ENCODE peak calls at places on chromosomes 5 and 9, in eight cellular contexts. S, O, P, T, C, A, F and I are unnamed samples.

GRCh38 chr5:36138900-36139683 is 12.6 kb downstream of the LMBRD2 start:
- DNase-seq in S (no peak), O (no peak), P (peak), T (no peak), C (no peak), A (no peak), F (no peak), I (no peak)

GRCh38 chr9:126406075-126406675 is 79.5 kb downstream of the MVB12B start:
- DNase-seq in S (no peak), O (no peak), P (no peak), T (no peak), C (no peak), A (no peak), F (no peak), I (no peak)

GRCh38 chr5:127988149-127988755 is 95.3 kb upstream of the SLC12A2 start:
- DNase-seq in S (no peak), O (no peak), P (no peak), T (peak), C (peak), A (no peak), F (no peak), I (no peak)

GRCh38 chr9:114372971-114373591 is 14.7 kb downstream of the AKNA start:
- DNase-seq in S (peak), O (peak), P (peak), T (no peak), C (no peak), A (no peak), F (peak), I (no peak)

GRCh38 chr5:87347272-87347671 is 65.5 kb downstream of the CCNH start:
- DNase-seq in S (no peak), O (no peak), P (no peak), T (no peak), C (no peak), A (no peak), F (no peak), I (no peak)

GRCh38 chr9:129570450-129571297 is 50.2 kb downstream of the C9orf50 start:
- DNase-seq in S (no peak), O (peak), P (no peak), T (peak), C (peak), A (no peak), F (peak), I (no peak)

GRCh38 chr9:109313351-109313750 is 7.5 kb downstream of the EPB41L4B start:
- DNase-seq in S (no peak), O (no peak), P (no peak), T (no peak), C (no peak), A (no peak), F (no peak), I (no peak)

GRCh38 chr9:6384732-6385131 is 28.3 kb upstream of the UHRF2 start:
- DNase-seq in S (no peak), O (no peak), P (no peak), T (peak), C (no peak), A (no peak), F (no peak), I (no peak)

GRCh38 chr5:66230551-66230950 is 86.5 kb downstream of the SREK1 start:
- DNase-seq in S (no peak), O (no peak), P (no peak), T (no peak), C (peak), A (no peak), F (no peak), I (no peak)

GRCh38 chr5:173736374-173736773 is 119.9 kb upstream of the BOD1 start:
- DNase-seq in S (no peak), O (no peak), P (no peak), T (no peak), C (no peak), A (no peak), F (no peak), I (no peak)

GRCh38 chr5:59592101-59592500 is 301.4 kb downstream of the PDE4D start:
- DNase-seq in S (no peak), O (no peak), P (no peak), T (peak), C (peak), A (no peak), F (no peak), I (no peak)

GRCh38 chr9:108921200-108921599 is 12.7 kb downstream of the ELP1 start:
- DNase-seq in S (no peak), O (no peak), P (no peak), T (no peak), C (no peak), A (no peak), F (no peak), I (no peak)

GRCh38 chr9:136944094-136944518 is 432 bp downstream of the FBXW5 start:
- DNase-seq in S (peak), O (peak), P (no peak), T (peak), C (peak), A (no peak), F (no peak), I (peak)

GRCh38 chr9:137266589-137267453 is 10.7 kb upstream of the TOR4A start:
- DNase-seq in S (no peak), O (no peak), P (peak), T (no peak), C (no peak), A (no peak), F (no peak), I (no peak)

GRCh38 chr9:75891277-75892167 is 1.0 kb downstream of the PCSK5 start:
- DNase-seq in S (peak), O (peak), P (peak), T (peak), C (peak), A (peak), F (peak), I (peak)

GRCh38 chr5:39062530-39062929 is 11.7 kb downstream of the RICTOR start:
- DNase-seq in S (no peak), O (no peak), P (no peak), T (no peak), C (no peak), A (no peak), F (no peak), I (no peak)

GRCh38 chr5:35430381-35431162 is 187.1 kb upstream of the SPEF2 start:
- DNase-seq in S (no peak), O (no peak), P (no peak), T (no peak), C (peak), A (no peak), F (no peak), I (no peak)

GRCh38 chr9:27572918-27573698 is at the start of gene C9orf72:
- DNase-seq in S (peak), O (peak), P (peak), T (no peak), C (no peak), A (peak), F (peak), I (peak)

GRCh38 chr9:13975628-13976250 is 338.2 kb downstream of the NFIB start:
- DNase-seq in S (no peak), O (no peak), P (no peak), T (no peak), C (no peak), A (no peak), F (no peak), I (no peak)

GRCh38 chr5:124661317-124662141 is 84.9 kb downstream of the ZNF608 start:
- DNase-seq in S (peak), O (no peak), P (no peak), T (peak), C (peak), A (no peak), F (no peak), I (no peak)

GRCh38 chr9:124721109-124721850 is 49.8 kb downstream of the NR6A1 start:
- DNase-seq in S (no peak), O (no peak), P (no peak), T (peak), C (no peak), A (no peak), F (no peak), I (no peak)

GRCh38 chr9:36991516-36992134 is 42.4 kb downstream of the PAX5 start:
- DNase-seq in S (peak), O (no peak), P (no peak), T (peak), C (peak), A (peak), F (peak), I (no peak)
- TF ChIP-seq CTCF in S (peak), O (no peak), P (no peak), T (peak), C (peak), A (peak), F (peak), I (peak)

GRCh38 chr9:3475300-3476020 is 50.3 kb downstream of the RFX3 start:
- DNase-seq in S (no peak), O (no peak), P (no peak), T (no peak), C (no peak), A (no peak), F (peak), I (no peak)
- TF ChIP-seq CTCF in S (peak), O (no peak), P (no peak), T (no peak), C (no peak), A (no peak), F (no peak), I (no peak)

DNA sequence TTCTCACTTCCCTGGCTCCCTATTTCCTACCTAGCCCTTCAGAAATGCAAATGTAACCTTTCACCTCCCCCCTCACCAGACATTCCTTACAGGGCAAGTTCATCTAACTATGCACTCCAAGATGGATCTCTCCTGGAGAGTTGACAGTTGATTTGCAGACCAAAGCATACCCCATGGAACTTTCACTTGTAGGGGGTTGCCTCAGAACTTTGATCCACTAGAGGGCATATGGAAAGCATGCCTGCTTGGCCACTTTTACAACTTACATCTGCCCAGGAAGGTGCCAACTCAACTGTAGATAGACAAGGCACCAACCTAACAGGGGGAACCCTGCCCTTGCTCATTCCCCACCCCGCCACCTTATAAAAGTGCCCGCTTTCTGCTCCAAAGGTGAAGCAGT is 187.8 kb downstream of the NXNL2 start:
- DNase-seq in S (no peak), O (no peak), P (no peak), T (no peak), C (peak), A (no peak), F (no peak), I (no peak)
- TF ChIP-seq CTCF in S (no peak), O (peak), P (no peak), T (peak), C (peak), A (no peak), F (no peak), I (no peak)

GRCh38 chr9:36985769-36986547 is 48.1 kb downstream of the PAX5 start:
- DNase-seq in S (no peak), O (no peak), P (no peak), T (no peak), C (no peak), A (peak), F (no peak), I (peak)

GRCh38 chr9:36987891-36988290 is 46.2 kb downstream of the PAX5 start:
- DNase-seq in S (peak), O (no peak), P (no peak), T (peak), C (peak), A (no peak), F (no peak), I (no peak)

GRCh38 chr9:36986548-36987408 is 47.3 kb downstream of the PAX5 start:
- DNase-seq in S (no peak), O (no peak), P (no peak), T (no peak), C (no peak), A (no peak), F (no peak), I (no peak)

GRCh38 chr9:36987409-36987808 is 46.7 kb downstream of the PAX5 start:
- DNase-seq in S (no peak), O (no peak), P (no peak), T (no peak), C (no peak), A (no peak), F (no peak), I (no peak)

GRCh38 chr9:36988848-36989247 is 45.2 kb downstream of the PAX5 start:
- DNase-seq in S (no peak), O (no peak), P (no peak), T (no peak), C (no peak), A (no peak), F (no peak), I (no peak)
- TF ChIP-seq CTCF in S (no peak), O (no peak), P (no peak), T (no peak), C (no peak), A (no peak), F (no peak), I (no peak)

GRCh38 chr5:82885657-82886389 is 191.4 kb downstream of the TMEM167A start:
- DNase-seq in S (no peak), O (no peak), P (no peak), T (peak), C (peak), A (no peak), F (no peak), I (no peak)
- TF ChIP-seq CTCF in S (peak), O (no peak), P (no peak), T (no peak), C (no peak), A (no peak), F (no peak), I (no peak)

GRCh38 chr5:133365326-133365725 is 247.0 kb downstream of the FSTL4 start:
- DNase-seq in S (no peak), O (no peak), P (no peak), T (no peak), C (no peak), A (peak), F (peak), I (peak)

GRCh38 chr5:133366438-133366837 is 245.9 kb downstream of the FSTL4 start:
- DNase-seq in S (no peak), O (no peak), P (no peak), T (peak), C (peak), A (no peak), F (no peak), I (no peak)

GRCh38 chr5:133366966-133367365 is 245.4 kb downstream of the FSTL4 start:
- DNase-seq in S (no peak), O (no peak), P (no peak), T (no peak), C (no peak), A (no peak), F (no peak), I (no peak)

GRCh38 chr5:133364916-133365315 is 247.4 kb downstream of the FSTL4 start:
- DNase-seq in S (no peak), O (no peak), P (no peak), T (no peak), C (no peak), A (no peak), F (no peak), I (no peak)

DNA sequence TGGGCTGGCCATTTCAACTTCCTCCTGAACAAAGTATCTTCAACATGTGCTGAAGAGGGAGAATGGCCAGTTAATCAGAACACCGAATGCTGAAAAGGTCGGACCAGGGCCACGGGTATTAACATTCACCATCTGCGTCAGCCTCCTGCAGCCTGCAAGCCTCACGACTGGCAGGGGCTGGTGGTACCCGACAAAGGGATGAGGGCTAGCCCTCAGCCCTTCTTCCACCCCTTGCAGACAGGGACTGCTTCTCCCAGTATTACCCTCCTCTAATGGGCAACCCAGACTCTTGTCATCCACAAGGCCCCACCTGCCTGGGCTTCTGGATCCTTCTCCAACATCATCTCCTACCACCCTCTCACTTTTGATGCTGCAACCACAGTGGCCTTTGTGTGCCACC is 246.6 kb downstream of the FSTL4 start:
- DNase-seq in S (no peak), O (no peak), P (no peak), T (no peak), C (no peak), A (no peak), F (no peak), I (no peak)
- TF ChIP-seq CTCF in S (no peak), O (no peak), P (no peak), T (no peak), C (no peak), A (no peak), F (no peak), I (no peak)

DNA sequence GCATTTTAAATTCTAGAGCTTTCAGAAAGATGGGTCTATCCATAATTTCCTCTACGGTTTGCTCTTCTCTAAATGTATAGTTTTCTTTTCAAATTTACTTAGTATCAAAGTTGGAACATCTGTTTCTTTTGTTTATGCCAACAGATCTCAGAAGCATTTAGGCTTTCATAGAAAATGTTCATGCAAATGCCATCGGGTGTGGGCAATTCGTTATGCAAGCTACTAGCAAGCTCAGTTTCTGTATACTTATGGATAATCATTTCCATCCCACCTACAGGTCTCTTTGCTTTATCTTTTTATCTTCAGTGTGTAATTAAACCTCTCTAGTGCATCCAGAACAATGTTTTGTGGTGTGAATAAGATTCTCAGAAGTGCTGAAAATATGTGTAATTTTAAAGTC is 59.9 kb downstream of the NUDT12 start:
- DNase-seq in S (no peak), O (no peak), P (no peak), T (no peak), C (no peak), A (no peak), F (no peak), I (no peak)
- TF ChIP-seq CTCF in S (no peak), O (no peak), P (no peak), T (no peak), C (no peak), A (no peak), F (no peak), I (no peak)

DNA sequence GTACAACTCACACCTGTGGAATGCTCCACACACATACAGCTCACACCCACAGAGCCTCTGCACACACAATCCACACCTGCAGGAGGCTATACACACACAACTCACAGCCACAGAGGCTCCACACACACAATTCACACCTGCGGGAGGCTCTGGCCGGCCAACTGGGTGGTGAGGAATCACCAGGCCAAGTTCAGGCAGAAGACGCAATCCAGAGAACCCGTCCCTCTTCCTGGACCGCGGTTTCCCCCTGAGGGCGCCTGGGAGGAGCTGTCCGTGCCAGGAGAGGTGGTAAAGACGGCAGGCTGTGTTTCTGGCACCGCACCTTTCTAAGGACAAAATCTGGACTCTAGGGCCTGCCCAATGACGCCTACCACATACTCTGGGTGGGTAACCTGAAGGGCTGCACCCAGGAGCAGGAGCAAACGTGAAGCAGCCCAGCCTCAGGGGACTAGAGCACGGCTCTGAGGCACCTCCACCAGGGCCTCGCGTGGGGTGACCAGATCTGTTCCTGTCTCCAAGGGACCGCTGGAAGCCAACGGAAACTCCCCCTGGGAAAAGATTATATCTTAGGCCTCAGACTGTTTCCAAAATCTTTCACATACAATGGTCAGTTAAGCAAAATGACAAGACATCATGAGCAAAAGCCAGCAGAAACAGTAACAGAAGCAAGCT is 17.0 kb downstream of the CAMSAP1 start:
- DNase-seq in S (no peak), O (no peak), P (peak), T (no peak), C (peak), A (no peak), F (no peak), I (no peak)
- TF ChIP-seq CTCF in S (no peak), O (no peak), P (no peak), T (no peak), C (no peak), A (no peak), F (no peak), I (no peak)

GRCh38 chr5:177335701-177336065 is 15.8 kb downstream of the LMAN2 start:
- DNase-seq in S (no peak), O (peak), P (peak), T (no peak), C (no peak), A (no peak), F (no peak), I (no peak)

GRCh38 chr5:177336603-177337494 is 14.6 kb downstream of the LMAN2 start:
- DNase-seq in S (no peak), O (no peak), P (peak), T (no peak), C (peak), A (no peak), F (no peak), I (no peak)

GRCh38 chr5:177335043-177335700 is 16.3 kb downstream of the LMAN2 start:
- DNase-seq in S (no peak), O (peak), P (peak), T (no peak), C (no peak), A (no peak), F (no peak), I (no peak)

GRCh38 chr5:177334155-177334551 is 17.3 kb downstream of the LMAN2 start:
- DNase-seq in S (no peak), O (no peak), P (peak), T (no peak), C (no peak), A (no peak), F (no peak), I (no peak)

GRCh38 chr5:177336112-177336511 is 15.4 kb downstream of the LMAN2 start:
- DNase-seq in S (no peak), O (no peak), P (peak), T (peak), C (no peak), A (no peak), F (peak), I (no peak)
- TF ChIP-seq CTCF in S (peak), O (no peak), P (no peak), T (peak), C (peak), A (peak), F (peak), I (peak)

GRCh38 chr5:116406306-116407041 is 168.1 kb downstream of the SEMA6A start:
- DNase-seq in S (no peak), O (no peak), P (no peak), T (no peak), C (no peak), A (no peak), F (no peak), I (no peak)

GRCh38 chr5:116401546-116401945 is 173.1 kb downstream of the SEMA6A start:
- DNase-seq in S (no peak), O (no peak), P (no peak), T (no peak), C (no peak), A (no peak), F (no peak), I (no peak)

GRCh38 chr5:116402235-116402634 is 172.4 kb downstream of the SEMA6A start:
- DNase-seq in S (no peak), O (no peak), P (no peak), T (no peak), C (no peak), A (no peak), F (no peak), I (no peak)

GRCh38 chr5:116404792-116405191 is 169.8 kb downstream of the SEMA6A start:
- DNase-seq in S (no peak), O (no peak), P (no peak), T (no peak), C (no peak), A (no peak), F (no peak), I (no peak)

GRCh38 chr5:116404001-116404400 is 170.6 kb downstream of the SEMA6A start:
- DNase-seq in S (no peak), O (no peak), P (no peak), T (no peak), C (no peak), A (no peak), F (no peak), I (no peak)
- TF ChIP-seq CTCF in S (no peak), O (no peak), P (no peak), T (no peak), C (no peak), A (no peak), F (no peak), I (no peak)